ENCODE peak calls at places on chromosomes 6 and 20, in six cellular contexts. One of them, this sample, is unnamed.

GRCh38 chr20:32282461-32282860 is 5.0 kb downstream of the KIF3B start:
- DNase-seq in H1: no peak
- DNase-seq in uterus: no peak
- DNase-seq in ovary: no peak
- DNase-seq in GM12878: no peak
- DNase-seq in HepG2: no peak
- DNase-seq in this sample: no peak

GRCh38 chr6:12342664-12343063 is 52.5 kb downstream of the EDN1 start:
- DNase-seq in H1: no peak
- DNase-seq in uterus: no peak
- DNase-seq in ovary: no peak
- DNase-seq in GM12878: no peak
- DNase-seq in HepG2: peak
- DNase-seq in this sample: no peak

GRCh38 chr20:35283441-35284266 is 918 bp downstream of the EIF6 start:
- DNase-seq in H1: no peak
- DNase-seq in uterus: no peak
- DNase-seq in ovary: no peak
- DNase-seq in GM12878: no peak
- DNase-seq in HepG2: no peak
- DNase-seq in this sample: no peak

GRCh38 chr6:79384845-79385244 is 150.4 kb upstream of the HMGN3 start:
- DNase-seq in H1: no peak
- DNase-seq in uterus: no peak
- DNase-seq in ovary: no peak
- DNase-seq in GM12878: no peak
- DNase-seq in HepG2: no peak
- DNase-seq in this sample: no peak

GRCh38 chr20:62936996-62937352 is 973 bp upstream of the GID8 start:
- DNase-seq in H1: no peak
- DNase-seq in uterus: no peak
- DNase-seq in ovary: no peak
- DNase-seq in GM12878: no peak
- DNase-seq in HepG2: peak
- DNase-seq in this sample: peak

GRCh38 chr6:28240517-28240916 is 11.6 kb downstream of the ZKSCAN4 start:
- DNase-seq in H1: no peak
- DNase-seq in uterus: no peak
- DNase-seq in ovary: no peak
- DNase-seq in GM12878: no peak
- DNase-seq in HepG2: no peak
- DNase-seq in this sample: no peak

GRCh38 chr20:62860924-62861691 is 514 bp downstream of the TCFL5 start:
- DNase-seq in H1: no peak
- DNase-seq in uterus: peak
- DNase-seq in ovary: no peak
- DNase-seq in GM12878: no peak
- DNase-seq in HepG2: no peak
- DNase-seq in this sample: peak

GRCh38 chr6:134748484-134748883 is 201.4 kb downstream of the ALDH8A1 start:
- DNase-seq in H1: no peak
- DNase-seq in uterus: no peak
- DNase-seq in ovary: no peak
- DNase-seq in GM12878: no peak
- DNase-seq in HepG2: no peak
- DNase-seq in this sample: no peak

GRCh38 chr20:46062621-46063020 is 27.1 kb downstream of the NCOA5 start:
- DNase-seq in H1: no peak
- DNase-seq in uterus: no peak
- DNase-seq in ovary: no peak
- DNase-seq in GM12878: no peak
- DNase-seq in HepG2: no peak
- DNase-seq in this sample: no peak

GRCh38 chr6:31128093-31128676 is 7.9 kb upstream of the CDSN start:
- DNase-seq in H1: no peak
- DNase-seq in uterus: peak
- DNase-seq in ovary: peak
- DNase-seq in GM12878: peak
- DNase-seq in HepG2: peak
- DNase-seq in this sample: no peak

GRCh38 chr6:2831392-2831791 is 10.3 kb downstream of the SERPINB1 start:
- DNase-seq in H1: no peak
- DNase-seq in uterus: no peak
- DNase-seq in ovary: no peak
- DNase-seq in GM12878: no peak
- DNase-seq in HepG2: no peak
- DNase-seq in this sample: no peak

GRCh38 chr20:53581444-53582311 is 12.0 kb downstream of the ZNF217 start:
- DNase-seq in H1: no peak
- DNase-seq in uterus: no peak
- DNase-seq in ovary: no peak
- DNase-seq in GM12878: no peak
- DNase-seq in HepG2: no peak
- DNase-seq in this sample: no peak

GRCh38 chr6:3419624-3420272 is 37.1 kb downstream of the SLC22A23 start:
- DNase-seq in H1: no peak
- DNase-seq in uterus: no peak
- DNase-seq in ovary: no peak
- DNase-seq in GM12878: no peak
- DNase-seq in HepG2: peak
- DNase-seq in this sample: peak

GRCh38 chr6:111750753-111751684 is 122.2 kb downstream of the FYN start:
- DNase-seq in H1: peak
- DNase-seq in uterus: no peak
- DNase-seq in ovary: no peak
- DNase-seq in GM12878: no peak
- DNase-seq in HepG2: no peak
- DNase-seq in this sample: no peak

GRCh38 chr6:84976516-84977420 is 212.4 kb upstream of the TBX18 start:
- DNase-seq in H1: no peak
- DNase-seq in uterus: no peak
- DNase-seq in ovary: no peak
- DNase-seq in GM12878: no peak
- DNase-seq in HepG2: no peak
- DNase-seq in this sample: no peak

DNA sequence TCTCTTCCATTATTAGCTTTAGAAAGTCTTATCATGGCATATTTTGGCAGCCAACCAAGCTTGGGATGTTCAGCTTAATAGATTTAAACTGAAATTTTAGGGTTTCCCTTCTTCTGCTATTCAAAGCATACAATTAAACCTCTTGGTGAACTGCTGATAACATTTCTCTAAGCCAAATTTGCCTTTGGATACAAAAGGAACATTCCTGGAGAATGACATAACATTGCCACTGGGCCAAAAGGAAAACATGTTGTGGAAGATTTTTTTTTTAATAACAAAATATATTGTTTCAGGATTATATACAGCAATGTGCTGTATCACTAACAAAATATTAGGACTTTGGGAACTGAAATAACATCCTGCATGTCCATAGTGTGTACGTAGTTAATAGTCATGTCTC is 215.1 kb upstream of the TBX18 start:
- DNase-seq in H1: no peak
- DNase-seq in uterus: no peak
- DNase-seq in ovary: no peak
- DNase-seq in GM12878: no peak
- DNase-seq in HepG2: no peak
- DNase-seq in this sample: no peak
- TF ChIP-seq POLR2A in H1: no peak
- TF ChIP-seq POLR2A in uterus: no peak
- TF ChIP-seq POLR2A in ovary: no peak
- TF ChIP-seq POLR2A in GM12878: no peak
- TF ChIP-seq POLR2A in HepG2: no peak
- TF ChIP-seq POLR2A in this sample: no peak

DNA sequence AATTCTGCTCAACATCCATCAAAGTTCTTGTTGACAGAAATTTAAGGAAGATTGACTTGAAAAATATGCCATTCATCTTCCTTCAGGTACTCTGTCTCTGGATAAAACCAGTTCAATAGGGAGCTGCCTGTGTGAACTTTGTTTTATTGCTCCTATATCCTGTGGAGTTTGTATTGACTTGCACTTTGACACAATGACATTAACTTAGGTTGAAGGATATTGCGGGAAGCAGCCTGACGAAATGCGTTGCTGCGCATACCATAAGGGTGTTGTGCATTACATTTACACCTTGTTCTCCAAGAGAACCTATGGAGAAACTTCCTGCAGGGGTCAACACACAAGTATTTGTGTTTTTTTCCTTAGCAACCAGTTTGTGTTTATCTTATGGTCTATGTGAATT is 185.4 kb upstream of the GRIK2 start:
- DNase-seq in H1: no peak
- DNase-seq in uterus: no peak
- DNase-seq in ovary: no peak
- DNase-seq in GM12878: no peak
- DNase-seq in HepG2: no peak
- DNase-seq in this sample: no peak
- TF ChIP-seq POLR2A in H1: no peak
- TF ChIP-seq POLR2A in uterus: no peak
- TF ChIP-seq POLR2A in ovary: no peak
- TF ChIP-seq POLR2A in GM12878: no peak
- TF ChIP-seq POLR2A in HepG2: no peak
- TF ChIP-seq POLR2A in this sample: no peak

GRCh38 chr6:167858842-167859520 is 32.3 kb downstream of the AFDN start:
- DNase-seq in H1: no peak
- DNase-seq in uterus: no peak
- DNase-seq in ovary: no peak
- DNase-seq in GM12878: no peak
- DNase-seq in HepG2: no peak
- DNase-seq in this sample: no peak

GRCh38 chr6:167856474-167856873 is 29.8 kb downstream of the AFDN start:
- DNase-seq in H1: no peak
- DNase-seq in uterus: no peak
- DNase-seq in ovary: no peak
- DNase-seq in GM12878: no peak
- DNase-seq in HepG2: no peak
- DNase-seq in this sample: no peak

GRCh38 chr6:167858086-167858591 is 31.4 kb downstream of the AFDN start:
- DNase-seq in H1: no peak
- DNase-seq in uterus: no peak
- DNase-seq in ovary: no peak
- DNase-seq in GM12878: no peak
- DNase-seq in HepG2: no peak
- DNase-seq in this sample: no peak

GRCh38 chr6:167856999-167857660 is 30.4 kb downstream of the AFDN start:
- DNase-seq in H1: no peak
- DNase-seq in uterus: no peak
- DNase-seq in ovary: no peak
- DNase-seq in GM12878: peak
- DNase-seq in HepG2: peak
- DNase-seq in this sample: no peak

GRCh38 chr6:167855825-167856425 is 29.2 kb downstream of the AFDN start:
- DNase-seq in H1: no peak
- DNase-seq in uterus: no peak
- DNase-seq in ovary: no peak
- DNase-seq in GM12878: no peak
- DNase-seq in HepG2: peak
- DNase-seq in this sample: no peak
- TF ChIP-seq POLR2A in H1: no peak
- TF ChIP-seq POLR2A in uterus: no peak
- TF ChIP-seq POLR2A in ovary: no peak
- TF ChIP-seq POLR2A in GM12878: no peak
- TF ChIP-seq POLR2A in HepG2: no peak
- TF ChIP-seq POLR2A in this sample: no peak

GRCh38 chr6:5119090-5119951 is 34.2 kb downstream of the PPP1R3G start:
- DNase-seq in H1: no peak
- DNase-seq in uterus: no peak
- DNase-seq in ovary: no peak
- DNase-seq in GM12878: no peak
- DNase-seq in HepG2: peak
- DNase-seq in this sample: no peak
- TF ChIP-seq POLR2A in H1: no peak
- TF ChIP-seq POLR2A in uterus: no peak
- TF ChIP-seq POLR2A in ovary: no peak
- TF ChIP-seq POLR2A in GM12878: no peak
- TF ChIP-seq POLR2A in HepG2: peak
- TF ChIP-seq POLR2A in this sample: no peak

GRCh38 chr6:117602151-117602898 is at the start of gene GOPC:
- DNase-seq in H1: peak
- DNase-seq in uterus: peak
- DNase-seq in ovary: peak
- DNase-seq in GM12878: peak
- DNase-seq in HepG2: peak
- DNase-seq in this sample: peak
- TF ChIP-seq POLR2A in H1: peak
- TF ChIP-seq POLR2A in uterus: peak
- TF ChIP-seq POLR2A in ovary: peak
- TF ChIP-seq POLR2A in GM12878: peak
- TF ChIP-seq POLR2A in HepG2: peak
- TF ChIP-seq POLR2A in this sample: peak

GRCh38 chr6:150068173-150068785 is 642 bp downstream of the ULBP3 start:
- DNase-seq in H1: no peak
- DNase-seq in uterus: no peak
- DNase-seq in ovary: no peak
- DNase-seq in GM12878: no peak
- DNase-seq in HepG2: no peak
- DNase-seq in this sample: peak

GRCh38 chr6:150072201-150072600 is 3.3 kb upstream of the ULBP3 start:
- DNase-seq in H1: no peak
- DNase-seq in uterus: no peak
- DNase-seq in ovary: no peak
- DNase-seq in GM12878: no peak
- DNase-seq in HepG2: peak
- DNase-seq in this sample: peak

GRCh38 chr6:150070236-150070860 is 1.4 kb upstream of the ULBP3 start:
- DNase-seq in H1: no peak
- DNase-seq in uterus: no peak
- DNase-seq in ovary: no peak
- DNase-seq in GM12878: no peak
- DNase-seq in HepG2: no peak
- DNase-seq in this sample: no peak

GRCh38 chr6:150069707-150070106 is 786 bp upstream of the ULBP3 start:
- DNase-seq in H1: no peak
- DNase-seq in uterus: no peak
- DNase-seq in ovary: no peak
- DNase-seq in GM12878: no peak
- DNase-seq in HepG2: no peak
- DNase-seq in this sample: no peak

DNA sequence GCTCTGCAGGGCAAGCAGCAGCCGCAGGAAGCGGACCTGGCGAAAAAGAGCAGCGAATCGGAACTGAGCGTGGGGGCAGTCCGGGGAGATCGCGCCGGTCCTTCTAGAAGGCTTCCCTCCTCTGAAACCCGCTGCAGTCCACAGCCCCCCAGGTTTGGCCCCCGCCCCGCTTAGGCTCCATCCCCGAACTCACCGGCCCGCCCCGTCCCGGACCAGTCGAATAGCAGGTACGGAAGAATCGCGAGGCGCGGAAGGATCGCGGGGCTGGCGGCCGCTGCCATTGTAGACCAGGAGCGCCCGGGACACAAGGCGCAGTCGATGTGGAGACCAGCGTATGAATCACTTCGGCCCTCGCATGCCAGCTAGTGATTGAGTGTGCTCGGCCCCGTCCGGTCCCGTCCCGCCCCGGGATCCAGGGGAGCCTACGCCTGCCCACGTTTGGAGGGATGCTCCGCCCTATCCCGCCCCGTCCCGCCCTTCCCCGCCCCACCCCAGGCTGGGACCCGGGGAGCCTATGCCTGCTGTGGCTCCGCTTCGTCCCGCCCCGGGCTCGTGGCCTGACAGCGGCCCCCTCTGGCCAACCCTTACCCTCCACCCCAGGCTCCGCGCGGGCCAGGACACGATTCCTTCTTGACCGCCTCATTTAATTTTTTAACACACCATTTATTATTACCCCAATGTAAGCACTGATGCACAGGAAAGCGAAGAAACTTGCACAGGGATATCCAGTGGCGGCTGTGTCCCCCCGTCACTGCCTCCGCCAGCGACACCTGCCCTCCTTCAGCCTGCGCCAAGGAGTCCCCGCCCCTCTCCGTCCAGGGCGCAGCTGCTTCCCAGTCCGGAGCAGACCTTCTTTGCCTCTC is at the start of gene ULBP3:
- DNase-seq in H1: peak
- DNase-seq in uterus: peak
- DNase-seq in ovary: peak
- DNase-seq in GM12878: no peak
- DNase-seq in HepG2: peak
- DNase-seq in this sample: peak
- TF ChIP-seq POLR2A in H1: no peak
- TF ChIP-seq POLR2A in uterus: no peak
- TF ChIP-seq POLR2A in ovary: no peak
- TF ChIP-seq POLR2A in GM12878: peak
- TF ChIP-seq POLR2A in HepG2: no peak
- TF ChIP-seq POLR2A in this sample: peak